ENCODE peak calls at places on chromosomes 16 and 17, in eight cellular contexts. S is heart right ventricle, M is SK-N-SH, P is left ventricle myocardium inferior, G is psoas muscle, O is ascending aorta, Y is heart left ventricle, Z is aorta. C is an unnamed sample. For H3K4me1, the result is how much of the 10 kb centered on the place peaks cover.

GRCh38 chr17:6639651-6640535 is 618 bp downstream of the KIAA0753 start:
- DNase-seq in G (peak), O (no peak), M (no peak), S (peak), Z (peak), P (no peak), Y (peak), C (no peak)

GRCh38 chr16:4431023-4431422 is 5.4 kb downstream of the DNAJA3 start:
- DNase-seq in Y (no peak), S (no peak), G (no peak), Z (no peak), O (no peak), M (no peak), P (no peak), C (no peak)

GRCh38 chr16:64892843-64893242 is 229.0 kb downstream of the CDH11 start:
- DNase-seq in Y (no peak), S (no peak), P (no peak), Z (no peak), O (no peak), G (no peak), M (no peak), C (no peak)

GRCh38 chr16:66503030-66503429 is 46.9 kb downstream of the TK2 start:
- DNase-seq in P (peak), M (no peak), O (no peak), G (no peak), S (no peak), Z (peak), Y (peak), C (no peak)

GRCh38 chr17:66953661-66954060 is 10.8 kb upstream of the CACNG4 start:
- DNase-seq in G (no peak), Z (no peak), M (peak), P (no peak), Y (no peak), O (no peak), S (no peak), C (no peak)

GRCh38 chr17:45269912-45270311 is 8.0 kb upstream of the SPATA32 start:
- DNase-seq in O (no peak), M (no peak), Y (no peak), S (no peak), Z (no peak), P (no peak), G (no peak), C (no peak)

GRCh38 chr17:28940675-28941074 is 10.6 kb downstream of the PHF12 start:
- DNase-seq in S (no peak), M (no peak), P (peak), O (no peak), Y (no peak), G (peak), Z (no peak), C (no peak)

GRCh38 chr16:24753437-24753836 is 24.0 kb downstream of the TNRC6A start:
- DNase-seq in Y (no peak), S (no peak), Z (no peak), M (no peak), P (no peak), G (no peak), O (no peak), C (no peak)

GRCh38 chr17:17445296-17445924 is 31.4 kb upstream of the MED9 start:
- DNase-seq in Y (no peak), P (no peak), Z (no peak), O (no peak), S (no peak), M (no peak), G (no peak), C (no peak)

GRCh38 chr16:25037221-25037620 is 22.1 kb upstream of the ARHGAP17 start:
- DNase-seq in S (no peak), G (no peak), P (no peak), Z (no peak), O (no peak), M (no peak), Y (no peak), C (no peak)

GRCh38 chr16:1095450-1096163 is 437 bp downstream of the C1QTNF8 start:
- DNase-seq in Y (no peak), P (no peak), M (no peak), S (no peak), O (no peak), Z (no peak), G (no peak), C (no peak)

GRCh38 chr17:16140854-16141253 is 74.5 kb downstream of the NCOR1 start:
- DNase-seq in P (no peak), O (no peak), S (no peak), M (no peak), Y (no peak), Z (no peak), G (no peak), C (no peak)

GRCh38 chr17:4588862-4589625 is 4.7 kb downstream of the SMTNL2 start:
- DNase-seq in M (no peak), Y (no peak), Z (no peak), G (no peak), S (no peak), O (no peak), P (no peak), C (no peak)

GRCh38 chr16:52076332-52077115 is 470.4 kb downstream of the TOX3 start:
- DNase-seq in O (no peak), G (no peak), Y (no peak), S (no peak), Z (peak), M (no peak), P (no peak), C (no peak)

GRCh38 chr16:56277040-56277439 is 85.8 kb downstream of the GNAO1 start:
- DNase-seq in Y (no peak), S (no peak), Z (no peak), P (no peak), O (no peak), M (peak), G (no peak), C (peak)

GRCh38 chr17:43707184-43707583 is 45.5 kb upstream of the MEOX1 start:
- DNase-seq in P (no peak), O (no peak), M (no peak), Z (no peak), S (no peak), Y (no peak), G (no peak), C (no peak)

GRCh38 chr16:85010931-85011845 is at the start of gene ZDHHC7:
- DNase-seq in S (peak), M (peak), P (peak), Y (peak), O (peak), Z (peak), G (peak), C (peak)

GRCh38 chr16:89732142-89732917 is 11.0 kb downstream of the ZNF276 start:
- DNase-seq in Y (no peak), M (no peak), G (no peak), O (no peak), P (no peak), Z (no peak), S (no peak), C (no peak)

GRCh38 chr17:57337390-57337789 is 81.1 kb downstream of the MSI2 start:
- DNase-seq in M (no peak), Z (no peak), G (no peak), P (peak), O (no peak), S (peak), Y (no peak), C (no peak)

GRCh38 chr16:19520861-19521331 is 1.0 kb downstream of the GDE1 start:
- DNase-seq in G (no peak), O (no peak), Z (no peak), P (no peak), S (no peak), Y (no peak), M (no peak), C (no peak)

GRCh38 chr17:58420841-58421240 is 3.5 kb upstream of the RNF43 start:
- DNase-seq in S (no peak), O (no peak), G (no peak), P (no peak), M (no peak), Y (no peak), Z (no peak), C (no peak)

GRCh38 chr17:74759941-74760340 is 11.5 kb downstream of the NHERF1 start:
- DNase-seq in Z (no peak), Y (no peak), G (no peak), P (no peak), O (no peak), M (peak), S (no peak), C (no peak)

GRCh38 chr16:17518441-17518840 is 47.7 kb upstream of the XYLT1 start:
- DNase-seq in S (no peak), Y (no peak), O (no peak), G (no peak), P (no peak), Z (no peak), M (no peak), C (no peak)

DNA sequence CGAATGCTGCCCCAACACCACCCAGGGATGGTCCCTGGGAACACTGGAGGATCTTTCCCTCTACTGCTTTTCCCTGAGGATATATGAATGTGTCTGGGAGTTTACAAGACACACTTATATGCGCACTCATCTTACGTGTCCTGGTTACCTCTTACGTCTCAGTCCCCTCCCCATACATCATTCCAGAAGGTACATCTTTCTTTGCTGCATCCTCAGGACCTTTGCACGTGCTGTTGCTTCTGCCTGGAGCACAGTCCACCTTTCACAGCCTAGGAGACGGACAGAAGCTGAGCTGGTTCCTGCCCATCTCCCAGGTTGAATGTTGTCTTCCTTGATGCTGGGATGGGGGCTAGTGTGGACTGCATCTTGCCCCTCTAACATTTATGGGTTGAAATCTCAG is 153.0 kb upstream of the FOXF1 start:
- DNase-seq in Z (no peak), S (no peak), P (no peak), G (no peak), Y (no peak), M (no peak), O (no peak), C (no peak)
- H3K4me1 ChIP-seq in Z (under half), S (under half), P (under half), G (under half), Y (under half), M (under half), O (under half), C (under half)

GRCh38 chr16:10558305-10558704 is 22.1 kb downstream of the EMP2 start:
- DNase-seq in O (no peak), S (no peak), P (no peak), G (no peak), Y (no peak), Z (no peak), M (no peak), C (no peak)

GRCh38 chr16:10558746-10559641 is 21.4 kb downstream of the EMP2 start:
- DNase-seq in M (no peak), O (peak), Z (peak), P (peak), G (peak), S (peak), Y (peak), C (no peak)

GRCh38 chr16:10557750-10558149 is 22.6 kb downstream of the EMP2 start:
- DNase-seq in G (no peak), Y (no peak), O (no peak), M (no peak), S (no peak), Z (no peak), P (no peak), C (no peak)

GRCh38 chr16:10554569-10554968 is 25.8 kb downstream of the EMP2 start:
- DNase-seq in Z (no peak), O (no peak), G (no peak), P (no peak), S (no peak), Y (no peak), M (no peak), C (no peak)

GRCh38 chr16:10556240-10556639 is 24.2 kb downstream of the EMP2 start:
- DNase-seq in G (no peak), O (no peak), M (no peak), Y (no peak), P (no peak), Z (no peak), S (no peak), C (no peak)
- H3K4me1 ChIP-seq in G (under half), O (under half), M (under half), Y (under half), P (half or more), Z (under half), S (under half), C (under half)

DNA sequence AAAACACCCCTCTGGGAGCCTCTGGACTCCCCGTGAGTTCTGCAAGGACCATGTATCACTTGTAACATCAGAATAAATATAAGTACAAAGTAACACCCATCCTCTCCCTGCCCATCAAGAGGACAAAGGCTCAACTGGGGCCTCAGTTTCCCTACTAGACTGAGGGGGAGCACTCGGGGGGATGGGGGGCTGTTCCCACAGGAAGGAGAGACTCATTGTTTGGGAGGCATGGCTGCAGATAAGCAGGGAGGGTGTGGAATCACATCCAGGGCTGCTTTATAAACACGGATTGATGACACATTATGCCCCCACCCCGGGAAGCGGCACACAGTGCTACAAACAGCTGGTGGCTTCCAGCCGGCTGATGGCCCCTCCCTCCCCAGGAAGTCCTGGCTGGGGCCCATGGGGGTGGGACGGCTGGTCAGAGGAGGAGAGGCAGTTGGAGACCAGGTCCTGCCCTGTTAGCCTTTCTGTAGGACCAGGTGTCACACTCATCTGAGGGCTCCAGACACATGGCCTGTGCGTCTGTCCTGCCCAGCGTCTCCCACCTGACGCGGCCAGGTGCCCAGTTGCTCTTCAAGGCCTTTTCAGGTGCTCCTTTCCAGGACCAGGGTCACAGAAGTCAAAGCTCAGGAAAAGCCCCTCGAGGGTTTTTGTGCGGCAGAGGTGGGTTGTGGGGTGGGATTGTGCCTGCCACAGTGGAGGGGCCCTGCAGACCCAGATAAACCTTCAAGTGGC is 1.3 kb upstream of the MPG start:
- DNase-seq in P (peak), Z (peak), Y (peak), M (no peak), O (peak), S (peak), G (peak), C (peak)
- H3K4me1 ChIP-seq in P (half or more), Z (under half), Y (half or more), M (under half), O (under half), S (half or more), G (under half), C (half or more)

DNA sequence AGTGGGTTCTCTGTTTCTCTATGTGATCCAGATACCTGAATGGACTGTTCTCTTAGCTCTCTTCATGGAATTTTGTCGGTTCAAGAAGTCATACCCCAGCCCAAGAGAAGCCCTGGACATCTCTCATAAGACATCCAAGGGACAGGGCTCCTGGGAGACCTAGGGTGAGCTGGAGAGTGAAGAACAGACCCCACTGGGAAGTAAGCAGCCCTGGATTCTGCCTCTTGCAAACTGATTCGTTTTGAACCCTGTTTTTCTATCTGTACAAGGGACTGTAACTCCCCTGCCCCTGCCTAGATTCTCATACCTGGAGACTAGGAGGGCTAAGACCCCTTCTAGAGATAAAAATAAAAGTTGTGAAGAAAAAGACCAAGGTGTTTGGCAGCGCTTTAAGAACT is 460 bp downstream of the CCL3L1 start:
- DNase-seq in Y (no peak), O (no peak), P (no peak), S (no peak), M (no peak), Z (no peak), G (no peak), C (no peak)
- H3K4me1 ChIP-seq in Y (under half), O (under half), P (under half), S (under half), M (under half), Z (under half), G (under half), C (under half)

GRCh38 chr17:40346768-40347154 is 17.8 kb downstream of the GJD3 start:
- DNase-seq in Y (no peak), M (no peak), S (no peak), O (no peak), P (no peak), G (no peak), Z (no peak), C (no peak)
- H3K4me1 ChIP-seq in Y (half or more), M (half or more), S (half or more), O (under half), P (half or more), G (half or more), Z (under half), C (half or more)

C was measured in HepG2.